ENCODE peak calls at places on chromosomes 4 and X, in eight cellular contexts. One of them, this sample, is unnamed.

GRCh38 chr4:16827762-16828724 is 70.4 kb downstream of the LDB2 start:
- DNase-seq in heart left ventricle: peak
- DNase-seq in A549: no peak
- DNase-seq in endodermal cell: no peak
- DNase-seq in CD8-positive, alpha-beta memory T cell: no peak
- DNase-seq in dorsolateral prefrontal cortex: no peak
- DNase-seq in right atrium auricular region: no peak
- DNase-seq in Panc1: no peak
- DNase-seq in this sample: no peak

GRCh38 chr4:114911141-114911540 is 202.3 kb downstream of the NDST4 start:
- DNase-seq in endodermal cell: no peak
- DNase-seq in dorsolateral prefrontal cortex: no peak
- DNase-seq in CD8-positive, alpha-beta memory T cell: no peak
- DNase-seq in heart left ventricle: no peak
- DNase-seq in right atrium auricular region: no peak
- DNase-seq in Panc1: no peak
- DNase-seq in A549: no peak
- DNase-seq in this sample: no peak

GRCh38 chrX:13142891-13143290 is 98.5 kb upstream of the FAM9C start:
- DNase-seq in A549: no peak
- DNase-seq in right atrium auricular region: no peak
- DNase-seq in CD8-positive, alpha-beta memory T cell: no peak
- DNase-seq in Panc1: no peak
- DNase-seq in dorsolateral prefrontal cortex: no peak
- DNase-seq in endodermal cell: no peak
- DNase-seq in heart left ventricle: no peak
- DNase-seq in this sample: no peak

GRCh38 chr4:32519060-32519459 is 1798.9 kb downstream of the PCDH7 start:
- DNase-seq in endodermal cell: no peak
- DNase-seq in A549: no peak
- DNase-seq in dorsolateral prefrontal cortex: no peak
- DNase-seq in right atrium auricular region: no peak
- DNase-seq in heart left ventricle: no peak
- DNase-seq in Panc1: no peak
- DNase-seq in CD8-positive, alpha-beta memory T cell: no peak
- DNase-seq in this sample: no peak

GRCh38 chr4:181957088-181957487 is 286.1 kb upstream of the TENM3 start:
- DNase-seq in right atrium auricular region: no peak
- DNase-seq in Panc1: no peak
- DNase-seq in endodermal cell: no peak
- DNase-seq in A549: no peak
- DNase-seq in heart left ventricle: no peak
- DNase-seq in dorsolateral prefrontal cortex: no peak
- DNase-seq in CD8-positive, alpha-beta memory T cell: no peak
- DNase-seq in this sample: no peak

GRCh38 chrX:2388669-2389068 is 112.1 kb downstream of the DHRSX start:
- DNase-seq in endodermal cell: no peak
- DNase-seq in dorsolateral prefrontal cortex: no peak
- DNase-seq in heart left ventricle: no peak
- DNase-seq in Panc1: no peak
- DNase-seq in CD8-positive, alpha-beta memory T cell: no peak
- DNase-seq in A549: no peak
- DNase-seq in right atrium auricular region: no peak
- DNase-seq in this sample: no peak

GRCh38 chr4:149784018-149784417 is 31.6 kb downstream of the IQCM start:
- DNase-seq in right atrium auricular region: no peak
- DNase-seq in CD8-positive, alpha-beta memory T cell: no peak
- DNase-seq in heart left ventricle: no peak
- DNase-seq in endodermal cell: no peak
- DNase-seq in dorsolateral prefrontal cortex: no peak
- DNase-seq in Panc1: no peak
- DNase-seq in A549: no peak
- DNase-seq in this sample: no peak

GRCh38 chr4:108191269-108191914 is 22.7 kb upstream of the LEF1 start:
- DNase-seq in Panc1: no peak
- DNase-seq in heart left ventricle: no peak
- DNase-seq in endodermal cell: no peak
- DNase-seq in dorsolateral prefrontal cortex: no peak
- DNase-seq in right atrium auricular region: no peak
- DNase-seq in CD8-positive, alpha-beta memory T cell: no peak
- DNase-seq in A549: no peak
- DNase-seq in this sample: no peak

GRCh38 chrX:118655561-118656246 is 71.7 kb upstream of the IL13RA1 start:
- DNase-seq in Panc1: no peak
- DNase-seq in dorsolateral prefrontal cortex: no peak
- DNase-seq in A549: peak
- DNase-seq in endodermal cell: no peak
- DNase-seq in heart left ventricle: no peak
- DNase-seq in right atrium auricular region: no peak
- DNase-seq in CD8-positive, alpha-beta memory T cell: no peak
- DNase-seq in this sample: no peak

GRCh38 chrX:41629539-41629938 is 59.2 kb upstream of the GPR34 start:
- DNase-seq in endodermal cell: no peak
- DNase-seq in A549: no peak
- DNase-seq in CD8-positive, alpha-beta memory T cell: no peak
- DNase-seq in heart left ventricle: no peak
- DNase-seq in right atrium auricular region: no peak
- DNase-seq in Panc1: no peak
- DNase-seq in dorsolateral prefrontal cortex: no peak
- DNase-seq in this sample: no peak

GRCh38 chr4:124288706-124289486 is 423.6 kb downstream of the ANKRD50 start:
- DNase-seq in endodermal cell: no peak
- DNase-seq in A549: no peak
- DNase-seq in dorsolateral prefrontal cortex: no peak
- DNase-seq in right atrium auricular region: no peak
- DNase-seq in CD8-positive, alpha-beta memory T cell: no peak
- DNase-seq in Panc1: no peak
- DNase-seq in heart left ventricle: no peak
- DNase-seq in this sample: no peak

GRCh38 chrX:47145408-47146120 is 543 bp downstream of the RBM10 start:
- DNase-seq in CD8-positive, alpha-beta memory T cell: no peak
- DNase-seq in endodermal cell: no peak
- DNase-seq in A549: no peak
- DNase-seq in heart left ventricle: no peak
- DNase-seq in right atrium auricular region: no peak
- DNase-seq in Panc1: no peak
- DNase-seq in dorsolateral prefrontal cortex: no peak
- DNase-seq in this sample: no peak

GRCh38 chr4:144202091-144202490 is 61.6 kb upstream of the GYPA start:
- DNase-seq in heart left ventricle: no peak
- DNase-seq in CD8-positive, alpha-beta memory T cell: no peak
- DNase-seq in endodermal cell: no peak
- DNase-seq in A549: peak
- DNase-seq in Panc1: no peak
- DNase-seq in right atrium auricular region: no peak
- DNase-seq in dorsolateral prefrontal cortex: no peak
- DNase-seq in this sample: no peak

GRCh38 chrX:112067601-112068000 is 15.0 kb downstream of the TRPC5 start:
- DNase-seq in dorsolateral prefrontal cortex: no peak
- DNase-seq in right atrium auricular region: no peak
- DNase-seq in Panc1: no peak
- DNase-seq in CD8-positive, alpha-beta memory T cell: no peak
- DNase-seq in endodermal cell: no peak
- DNase-seq in heart left ventricle: no peak
- DNase-seq in A549: no peak
- DNase-seq in this sample: no peak

GRCh38 chr4:85496146-85496849 is 21.3 kb downstream of the ARHGAP24 start:
- DNase-seq in heart left ventricle: no peak
- DNase-seq in A549: peak
- DNase-seq in endodermal cell: no peak
- DNase-seq in right atrium auricular region: no peak
- DNase-seq in dorsolateral prefrontal cortex: no peak
- DNase-seq in CD8-positive, alpha-beta memory T cell: no peak
- DNase-seq in Panc1: no peak
- DNase-seq in this sample: no peak

GRCh38 chr4:184395451-184395917 is 78.9 kb downstream of the IRF2 start:
- DNase-seq in dorsolateral prefrontal cortex: no peak
- DNase-seq in right atrium auricular region: no peak
- DNase-seq in heart left ventricle: no peak
- DNase-seq in endodermal cell: peak
- DNase-seq in Panc1: no peak
- DNase-seq in A549: no peak
- DNase-seq in CD8-positive, alpha-beta memory T cell: no peak
- DNase-seq in this sample: no peak
- H3K27ac ChIP-seq in dorsolateral prefrontal cortex: peak
- H3K27ac ChIP-seq in right atrium auricular region: peak
- H3K27ac ChIP-seq in heart left ventricle: peak
- H3K27ac ChIP-seq in endodermal cell: no peak
- H3K27ac ChIP-seq in Panc1: no peak
- H3K27ac ChIP-seq in A549: no peak
- H3K27ac ChIP-seq in CD8-positive, alpha-beta memory T cell: no peak
- H3K27ac ChIP-seq in this sample: peak

GRCh38 chr4:83219991-83220360 is 64.6 kb downstream of the COQ2 start:
- DNase-seq in A549: no peak
- DNase-seq in right atrium auricular region: no peak
- DNase-seq in Panc1: no peak
- DNase-seq in dorsolateral prefrontal cortex: no peak
- DNase-seq in CD8-positive, alpha-beta memory T cell: no peak
- DNase-seq in endodermal cell: no peak
- DNase-seq in heart left ventricle: no peak
- DNase-seq in this sample: no peak

GRCh38 chr4:83214079-83214478 is 70.5 kb downstream of the COQ2 start:
- DNase-seq in right atrium auricular region: no peak
- DNase-seq in CD8-positive, alpha-beta memory T cell: no peak
- DNase-seq in A549: no peak
- DNase-seq in Panc1: no peak
- DNase-seq in heart left ventricle: no peak
- DNase-seq in endodermal cell: no peak
- DNase-seq in dorsolateral prefrontal cortex: no peak
- DNase-seq in this sample: no peak

GRCh38 chr4:83217721-83218522 is 66.7 kb downstream of the COQ2 start:
- DNase-seq in heart left ventricle: no peak
- DNase-seq in right atrium auricular region: no peak
- DNase-seq in A549: no peak
- DNase-seq in CD8-positive, alpha-beta memory T cell: peak
- DNase-seq in dorsolateral prefrontal cortex: no peak
- DNase-seq in endodermal cell: no peak
- DNase-seq in Panc1: no peak
- DNase-seq in this sample: no peak

GRCh38 chr4:83219344-83219990 is 65.1 kb downstream of the COQ2 start:
- DNase-seq in heart left ventricle: no peak
- DNase-seq in Panc1: no peak
- DNase-seq in right atrium auricular region: no peak
- DNase-seq in CD8-positive, alpha-beta memory T cell: no peak
- DNase-seq in endodermal cell: no peak
- DNase-seq in A549: no peak
- DNase-seq in dorsolateral prefrontal cortex: no peak
- DNase-seq in this sample: no peak

DNA sequence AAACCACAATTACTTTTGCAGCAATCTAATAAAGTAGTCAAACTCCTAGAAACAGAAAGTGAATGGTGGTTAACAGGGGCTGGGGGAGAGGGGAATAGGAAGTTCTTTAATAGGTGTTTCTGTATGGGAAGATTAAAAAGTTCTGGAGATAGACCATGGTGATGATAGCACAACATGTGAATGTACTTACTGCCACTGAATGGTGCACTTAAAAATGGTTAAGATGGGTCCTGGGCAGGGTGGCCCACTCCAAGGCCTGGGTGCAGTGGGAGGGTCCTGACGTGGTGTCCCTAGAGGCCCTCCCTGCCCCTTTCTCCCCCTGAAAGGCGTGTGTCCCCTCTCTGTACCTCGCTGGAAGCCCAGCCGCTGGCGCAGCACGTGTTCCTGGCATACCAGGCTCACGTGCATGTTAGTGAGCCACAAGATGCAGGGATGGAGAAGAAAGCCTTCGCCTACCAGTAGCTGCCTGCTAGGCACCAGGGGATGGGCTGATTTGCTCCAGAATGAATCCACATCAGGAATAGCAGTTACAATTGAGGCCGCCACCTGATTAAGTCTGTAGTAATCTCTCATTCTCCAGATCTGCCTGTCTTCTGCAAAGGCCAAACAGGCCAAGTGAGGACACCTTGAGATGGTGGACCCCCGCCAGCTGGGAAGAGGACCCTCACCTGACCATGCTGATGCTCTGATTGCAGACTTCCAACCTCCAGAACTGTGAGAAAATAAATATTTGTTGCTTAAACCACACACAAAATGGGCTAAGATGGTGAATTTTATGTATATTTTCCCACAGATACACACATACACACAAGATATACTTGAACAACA is 67.5 kb downstream of the COQ2 start:
- DNase-seq in Panc1: no peak
- DNase-seq in heart left ventricle: no peak
- DNase-seq in A549: no peak
- DNase-seq in right atrium auricular region: no peak
- DNase-seq in endodermal cell: no peak
- DNase-seq in dorsolateral prefrontal cortex: no peak
- DNase-seq in CD8-positive, alpha-beta memory T cell: no peak
- DNase-seq in this sample: no peak
- H3K27ac ChIP-seq in Panc1: peak
- H3K27ac ChIP-seq in heart left ventricle: no peak
- H3K27ac ChIP-seq in A549: no peak
- H3K27ac ChIP-seq in right atrium auricular region: no peak
- H3K27ac ChIP-seq in endodermal cell: no peak
- H3K27ac ChIP-seq in dorsolateral prefrontal cortex: no peak
- H3K27ac ChIP-seq in CD8-positive, alpha-beta memory T cell: peak
- H3K27ac ChIP-seq in this sample: no peak

DNA sequence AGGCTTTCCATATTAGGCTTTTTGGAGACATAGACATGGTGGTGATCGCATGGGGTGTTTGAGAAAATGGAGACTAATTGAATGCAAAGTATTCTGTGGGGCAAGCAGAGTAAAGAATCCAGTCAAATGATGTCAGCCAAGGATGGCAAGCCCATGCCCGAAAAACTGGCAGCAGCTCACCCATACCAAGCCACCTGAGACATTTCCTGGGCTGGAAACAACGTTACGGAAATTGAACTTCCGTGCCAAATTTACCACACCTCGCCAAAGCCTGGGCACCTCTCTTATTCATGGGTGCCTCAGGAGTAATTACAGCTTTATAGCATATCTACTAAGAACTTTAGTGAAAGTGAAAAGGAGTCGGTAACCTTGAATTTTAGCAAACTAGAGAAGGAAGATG is 166.4 kb downstream of the CBR4 start:
- DNase-seq in A549: no peak
- DNase-seq in Panc1: no peak
- DNase-seq in dorsolateral prefrontal cortex: no peak
- DNase-seq in right atrium auricular region: no peak
- DNase-seq in heart left ventricle: no peak
- DNase-seq in CD8-positive, alpha-beta memory T cell: no peak
- DNase-seq in endodermal cell: no peak
- DNase-seq in this sample: no peak
- H3K27ac ChIP-seq in A549: no peak
- H3K27ac ChIP-seq in Panc1: no peak
- H3K27ac ChIP-seq in dorsolateral prefrontal cortex: no peak
- H3K27ac ChIP-seq in right atrium auricular region: peak
- H3K27ac ChIP-seq in heart left ventricle: no peak
- H3K27ac ChIP-seq in CD8-positive, alpha-beta memory T cell: no peak
- H3K27ac ChIP-seq in endodermal cell: no peak
- H3K27ac ChIP-seq in this sample: peak

DNA sequence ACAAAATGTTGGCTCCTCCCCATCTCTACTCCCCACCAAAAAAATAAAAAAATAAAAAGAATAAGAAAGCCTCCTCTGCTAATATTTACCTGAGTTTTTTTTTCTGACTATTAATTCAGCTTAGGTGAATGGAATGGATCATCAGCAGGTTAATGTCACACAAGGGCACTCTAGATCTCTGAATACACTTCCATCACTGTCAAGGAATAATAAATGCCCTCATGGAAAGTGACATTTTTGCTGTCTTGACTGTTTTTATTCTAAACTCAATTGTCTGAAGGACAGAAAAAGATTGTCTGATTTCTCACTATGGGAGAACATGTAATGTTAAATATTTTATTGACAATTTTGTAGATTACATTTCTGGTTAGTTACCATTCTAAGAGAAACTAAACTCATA is 30.4 kb upstream of the TLL1 start:
- DNase-seq in CD8-positive, alpha-beta memory T cell: no peak
- DNase-seq in Panc1: no peak
- DNase-seq in endodermal cell: no peak
- DNase-seq in heart left ventricle: no peak
- DNase-seq in A549: no peak
- DNase-seq in dorsolateral prefrontal cortex: no peak
- DNase-seq in right atrium auricular region: no peak
- DNase-seq in this sample: no peak
- H3K27ac ChIP-seq in CD8-positive, alpha-beta memory T cell: no peak
- H3K27ac ChIP-seq in Panc1: no peak
- H3K27ac ChIP-seq in endodermal cell: no peak
- H3K27ac ChIP-seq in heart left ventricle: no peak
- H3K27ac ChIP-seq in A549: no peak
- H3K27ac ChIP-seq in dorsolateral prefrontal cortex: no peak
- H3K27ac ChIP-seq in right atrium auricular region: no peak
- H3K27ac ChIP-seq in this sample: no peak